ENCODE peak calls at places on chromosomes 5 and 9, in nine cellular contexts. One of them, this sample, is unnamed.

GRCh38 chr5:139243425-139243965 is 45.3 kb upstream of the SIL1 start:
- DNase-seq in IMR-90: peak; percentile 59
- DNase-seq in fibroblast of lung: peak; percentile 61
- DNase-seq in upper lobe of left lung: no peak
- DNase-seq in HCT116: no peak
- DNase-seq in testis: no peak
- DNase-seq in neuronal stem cell: no peak
- DNase-seq in A549: no peak
- DNase-seq in endodermal cell: no peak
- DNase-seq in this sample: no peak

GRCh38 chr9:107283621-107284616 is 840 bp downstream of the RAD23B start:
- DNase-seq in IMR-90: peak; percentile 74
- DNase-seq in HCT116: peak; percentile 51
- DNase-seq in fibroblast of lung: peak; percentile 53
- DNase-seq in endodermal cell: peak; percentile 92
- DNase-seq in neuronal stem cell: peak; percentile 79
- DNase-seq in upper lobe of left lung: peak; percentile 89
- DNase-seq in testis: peak; percentile 84
- DNase-seq in A549: peak; percentile 84
- DNase-seq in this sample: peak; percentile 90

GRCh38 chr5:139481580-139482049 is 943 bp downstream of the STING1 start:
- DNase-seq in upper lobe of left lung: peak; percentile 77
- DNase-seq in HCT116: no peak
- DNase-seq in A549: no peak
- DNase-seq in testis: no peak
- DNase-seq in IMR-90: peak; percentile 34
- DNase-seq in endodermal cell: no peak
- DNase-seq in fibroblast of lung: peak; percentile 49
- DNase-seq in neuronal stem cell: no peak
- DNase-seq in this sample: peak; percentile 70

GRCh38 chr9:95508968-95509850 is 7.6 kb downstream of the PTCH1 start:
- DNase-seq in A549: peak; percentile 91
- DNase-seq in neuronal stem cell: peak; percentile 97
- DNase-seq in testis: peak; percentile 96
- DNase-seq in fibroblast of lung: peak; percentile 95
- DNase-seq in HCT116: peak; percentile 69
- DNase-seq in upper lobe of left lung: peak; percentile 84
- DNase-seq in endodermal cell: peak; percentile 94
- DNase-seq in IMR-90: peak; percentile 92
- DNase-seq in this sample: peak; percentile 81

GRCh38 chr9:99261923-99262322 is 39.8 kb downstream of the SEC61B start:
- DNase-seq in endodermal cell: no peak
- DNase-seq in A549: no peak
- DNase-seq in neuronal stem cell: no peak
- DNase-seq in testis: no peak
- DNase-seq in IMR-90: no peak
- DNase-seq in HCT116: no peak
- DNase-seq in fibroblast of lung: no peak
- DNase-seq in upper lobe of left lung: no peak
- DNase-seq in this sample: no peak

GRCh38 chr5:145797336-145797735 is 37.8 kb downstream of the PRELID2 start:
- DNase-seq in endodermal cell: no peak
- DNase-seq in fibroblast of lung: peak; percentile 15
- DNase-seq in upper lobe of left lung: no peak
- DNase-seq in HCT116: no peak
- DNase-seq in neuronal stem cell: no peak
- DNase-seq in IMR-90: peak; percentile 59
- DNase-seq in A549: no peak
- DNase-seq in testis: no peak
- DNase-seq in this sample: no peak

GRCh38 chr9:73577867-73578266 is 426.2 kb downstream of the ANXA1 start:
- DNase-seq in HCT116: no peak
- DNase-seq in testis: no peak
- DNase-seq in upper lobe of left lung: no peak
- DNase-seq in fibroblast of lung: no peak
- DNase-seq in A549: peak; percentile 3
- DNase-seq in neuronal stem cell: no peak
- DNase-seq in endodermal cell: no peak
- DNase-seq in IMR-90: no peak
- DNase-seq in this sample: no peak

GRCh38 chr9:81414836-81415235 is 274.5 kb downstream of the TLE1 start:
- DNase-seq in neuronal stem cell: no peak
- DNase-seq in IMR-90: no peak
- DNase-seq in upper lobe of left lung: no peak
- DNase-seq in HCT116: no peak
- DNase-seq in testis: no peak
- DNase-seq in A549: no peak
- DNase-seq in endodermal cell: no peak
- DNase-seq in fibroblast of lung: no peak
- DNase-seq in this sample: no peak

GRCh38 chr9:77449177-77450092 is 198.7 kb downstream of the GNA14 start:
- DNase-seq in endodermal cell: no peak
- DNase-seq in testis: no peak
- DNase-seq in neuronal stem cell: no peak
- DNase-seq in fibroblast of lung: peak; percentile 45
- DNase-seq in IMR-90: peak; percentile 84
- DNase-seq in HCT116: no peak
- DNase-seq in A549: no peak
- DNase-seq in upper lobe of left lung: peak; percentile 78
- DNase-seq in this sample: no peak

GRCh38 chr9:34589656-34590375 is at the start of gene CNTFR:
- DNase-seq in endodermal cell: no peak
- DNase-seq in A549: no peak
- DNase-seq in neuronal stem cell: no peak
- DNase-seq in fibroblast of lung: no peak
- DNase-seq in HCT116: no peak
- DNase-seq in upper lobe of left lung: no peak
- DNase-seq in IMR-90: no peak
- DNase-seq in testis: peak; percentile 76
- DNase-seq in this sample: peak; percentile 46

GRCh38 chr5:66174338-66174737 is 30.2 kb downstream of the SREK1 start:
- DNase-seq in upper lobe of left lung: no peak
- DNase-seq in neuronal stem cell: no peak
- DNase-seq in testis: peak; percentile 40
- DNase-seq in endodermal cell: no peak
- DNase-seq in A549: peak; percentile 39
- DNase-seq in fibroblast of lung: peak; percentile 58
- DNase-seq in IMR-90: peak; percentile 47
- DNase-seq in HCT116: no peak
- DNase-seq in this sample: no peak

GRCh38 chr9:133536536-133536935 is 2.0 kb downstream of the ADAMTSL2 start:
- DNase-seq in IMR-90: no peak
- DNase-seq in neuronal stem cell: no peak
- DNase-seq in HCT116: no peak
- DNase-seq in testis: no peak
- DNase-seq in fibroblast of lung: no peak
- DNase-seq in A549: no peak
- DNase-seq in endodermal cell: no peak
- DNase-seq in upper lobe of left lung: no peak
- DNase-seq in this sample: no peak

GRCh38 chr5:19261879-19262278 is 726.1 kb downstream of the CDH18 start:
- DNase-seq in fibroblast of lung: no peak
- DNase-seq in HCT116: no peak
- DNase-seq in testis: no peak
- DNase-seq in endodermal cell: peak; percentile 63
- DNase-seq in IMR-90: no peak
- DNase-seq in neuronal stem cell: no peak
- DNase-seq in upper lobe of left lung: no peak
- DNase-seq in A549: no peak
- DNase-seq in this sample: no peak

GRCh38 chr5:100643473-100643872 is 108.3 kb downstream of the FAM174A start:
- DNase-seq in endodermal cell: no peak
- DNase-seq in upper lobe of left lung: no peak
- DNase-seq in neuronal stem cell: no peak
- DNase-seq in testis: no peak
- DNase-seq in A549: no peak
- DNase-seq in HCT116: no peak
- DNase-seq in fibroblast of lung: no peak
- DNase-seq in IMR-90: no peak
- DNase-seq in this sample: no peak

GRCh38 chr5:54829686-54830085 is 155.7 kb downstream of the ESM1 start:
- DNase-seq in fibroblast of lung: no peak
- DNase-seq in upper lobe of left lung: no peak
- DNase-seq in A549: no peak
- DNase-seq in neuronal stem cell: no peak
- DNase-seq in HCT116: no peak
- DNase-seq in IMR-90: no peak
- DNase-seq in testis: no peak
- DNase-seq in endodermal cell: no peak
- DNase-seq in this sample: no peak

GRCh38 chr5:36741138-36741537 is 134.7 kb downstream of the SLC1A3 start:
- DNase-seq in neuronal stem cell: no peak
- DNase-seq in testis: no peak
- DNase-seq in HCT116: no peak
- DNase-seq in endodermal cell: no peak
- DNase-seq in upper lobe of left lung: no peak
- DNase-seq in A549: no peak
- DNase-seq in IMR-90: peak; percentile 39
- DNase-seq in fibroblast of lung: peak; percentile 75
- DNase-seq in this sample: no peak

GRCh38 chr5:36740259-36740898 is 134.0 kb downstream of the SLC1A3 start:
- DNase-seq in HCT116: no peak
- DNase-seq in upper lobe of left lung: no peak
- DNase-seq in neuronal stem cell: no peak
- DNase-seq in fibroblast of lung: peak; percentile 69
- DNase-seq in A549: no peak
- DNase-seq in endodermal cell: no peak
- DNase-seq in IMR-90: peak; percentile 71
- DNase-seq in testis: no peak
- DNase-seq in this sample: no peak

GRCh38 chr5:36739751-36740221 is 133.4 kb downstream of the SLC1A3 start:
- DNase-seq in upper lobe of left lung: peak; percentile 74
- DNase-seq in HCT116: peak; percentile 73
- DNase-seq in A549: peak; percentile 72
- DNase-seq in testis: peak; percentile 89
- DNase-seq in fibroblast of lung: peak; percentile 77
- DNase-seq in IMR-90: peak; percentile 69
- DNase-seq in neuronal stem cell: peak; percentile 73
- DNase-seq in endodermal cell: peak; percentile 95
- DNase-seq in this sample: peak; percentile 78

GRCh38 chr5:36744041-36744677 is 132.4 kb upstream of the NIPBL start:
- DNase-seq in HCT116: no peak
- DNase-seq in A549: no peak
- DNase-seq in upper lobe of left lung: no peak
- DNase-seq in testis: no peak
- DNase-seq in IMR-90: no peak
- DNase-seq in fibroblast of lung: no peak
- DNase-seq in neuronal stem cell: no peak
- DNase-seq in endodermal cell: no peak
- DNase-seq in this sample: no peak

GRCh38 chr5:36744678-36745659 is 131.6 kb upstream of the NIPBL start:
- DNase-seq in neuronal stem cell: peak; percentile 70
- DNase-seq in endodermal cell: peak; percentile 97
- DNase-seq in IMR-90: peak; percentile 63
- DNase-seq in testis: peak; percentile 76
- DNase-seq in A549: peak; percentile 78
- DNase-seq in fibroblast of lung: peak; percentile 73
- DNase-seq in upper lobe of left lung: peak; percentile 89
- DNase-seq in HCT116: peak; percentile 76
- DNase-seq in this sample: peak; percentile 88
- H3K4me3 ChIP-seq in neuronal stem cell: peak overlapping the region; percentile 46
- H3K4me3 ChIP-seq in endodermal cell: peak overlapping the region; percentile 96
- H3K4me3 ChIP-seq in IMR-90: peak overlapping the region; percentile 43
- H3K4me3 ChIP-seq in testis: peak overlapping the region; percentile 57
- H3K4me3 ChIP-seq in A549: peak overlapping the region; percentile 65
- H3K4me3 ChIP-seq in fibroblast of lung: peak overlapping the region; percentile 64
- H3K4me3 ChIP-seq in upper lobe of left lung: peak overlapping the region; percentile 44
- H3K4me3 ChIP-seq in HCT116: peak overlapping the region; percentile 60
- H3K4me3 ChIP-seq in this sample: peak overlapping the region; percentile 73

DNA sequence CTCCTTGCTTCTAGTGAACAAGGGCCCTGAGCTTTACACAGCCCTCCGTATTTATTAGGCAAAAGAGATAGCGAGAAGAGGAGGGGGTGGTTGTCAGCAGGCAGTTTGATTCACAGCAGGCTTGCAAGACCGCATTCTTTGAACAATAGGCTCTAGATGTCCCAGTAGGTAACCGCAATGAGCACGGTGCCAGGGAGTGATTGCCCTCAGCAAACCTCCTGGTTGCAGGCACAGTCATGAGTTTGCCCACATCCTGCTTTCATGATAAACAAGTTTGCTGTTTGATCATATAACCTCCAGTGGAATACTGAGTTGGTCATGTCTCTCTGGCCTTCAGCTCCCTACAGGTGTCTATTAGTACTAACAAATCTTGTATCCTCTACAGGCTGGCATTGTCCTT is 66.1 kb downstream of the CACNA1B start:
- DNase-seq in upper lobe of left lung: no peak
- DNase-seq in IMR-90: no peak
- DNase-seq in fibroblast of lung: no peak
- DNase-seq in neuronal stem cell: no peak
- DNase-seq in testis: no peak
- DNase-seq in endodermal cell: no peak
- DNase-seq in A549: no peak
- DNase-seq in HCT116: no peak
- DNase-seq in this sample: no peak
- H3K9me3 ChIP-seq in upper lobe of left lung: no peaks in the 10 kb centered on the region
- H3K9me3 ChIP-seq in IMR-90: peaks cover 27% of the 10 kb centered on the region
- H3K9me3 ChIP-seq in fibroblast of lung: peaks cover under 1% of the 10 kb centered on the region
- H3K9me3 ChIP-seq in neuronal stem cell: peaks cover 27% of the 10 kb centered on the region
- H3K9me3 ChIP-seq in testis: no peaks in the 10 kb centered on the region
- H3K9me3 ChIP-seq in endodermal cell: peaks cover 82% of the 10 kb centered on the region
- H3K9me3 ChIP-seq in A549: peaks cover 48% of the 10 kb centered on the region
- H3K9me3 ChIP-seq in HCT116: peaks cover 29% of the 10 kb centered on the region
- H3K9me3 ChIP-seq in this sample: peaks cover 20% of the 10 kb centered on the region

DNA sequence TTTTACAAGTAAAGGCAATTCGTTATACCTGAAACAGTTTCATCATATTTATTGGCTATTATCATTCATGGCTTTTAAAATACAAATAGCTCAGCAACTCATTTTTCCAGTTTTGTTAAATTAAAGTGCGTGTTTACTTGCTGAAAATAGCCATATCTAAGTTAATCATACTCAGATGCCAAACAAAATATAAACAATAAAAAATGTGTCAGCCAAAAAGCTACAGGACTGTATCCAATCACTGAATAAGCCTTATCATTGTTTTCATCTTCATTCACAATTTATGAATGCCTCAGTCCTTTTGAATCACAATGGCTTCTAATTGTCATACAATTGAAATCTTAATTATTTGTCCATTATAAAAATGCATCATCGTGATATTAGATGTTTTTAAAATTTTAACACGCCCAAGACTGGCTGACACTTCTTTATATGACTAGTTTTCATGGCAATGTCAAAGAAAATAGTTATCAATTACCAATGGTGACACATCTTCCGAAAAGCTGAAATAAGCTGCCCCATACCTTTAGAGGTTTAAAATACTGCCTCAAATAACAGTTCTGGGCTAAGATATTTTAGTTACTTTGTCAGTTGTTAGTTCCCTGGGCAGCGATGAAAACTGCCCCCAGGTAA is 1.9 kb downstream of the NFIB start:
- DNase-seq in fibroblast of lung: peak; percentile 47
- DNase-seq in endodermal cell: no peak
- DNase-seq in neuronal stem cell: no peak
- DNase-seq in A549: no peak
- DNase-seq in testis: no peak
- DNase-seq in upper lobe of left lung: no peak
- DNase-seq in IMR-90: no peak
- DNase-seq in HCT116: no peak
- DNase-seq in this sample: no peak
- H3K27ac ChIP-seq in fibroblast of lung: peak overlapping the region; percentile 86
- H3K27ac ChIP-seq in endodermal cell: no peak overlapping the region
- H3K27ac ChIP-seq in neuronal stem cell: no peak overlapping the region
- H3K27ac ChIP-seq in A549: peak overlapping the region; percentile 94
- H3K27ac ChIP-seq in testis: peak overlapping the region; percentile 96
- H3K27ac ChIP-seq in upper lobe of left lung: peak overlapping the region; percentile 96
- H3K27ac ChIP-seq in IMR-90: no peak overlapping the region
- H3K27ac ChIP-seq in HCT116: no peak overlapping the region
- H3K27ac ChIP-seq in this sample: peak overlapping the region; percentile 93

GRCh38 chr5:392431-392988 is 50.5 kb upstream of the EXOC3 start:
- DNase-seq in IMR-90: peak; percentile 58
- DNase-seq in endodermal cell: peak; percentile 63
- DNase-seq in HCT116: peak; percentile 8
- DNase-seq in fibroblast of lung: no peak
- DNase-seq in upper lobe of left lung: no peak
- DNase-seq in neuronal stem cell: no peak
- DNase-seq in A549: peak; percentile 63
- DNase-seq in testis: peak; percentile 11
- DNase-seq in this sample: no peak
- H3K4me3 ChIP-seq in IMR-90: no peak overlapping the region
- H3K4me3 ChIP-seq in endodermal cell: no peak overlapping the region
- H3K4me3 ChIP-seq in HCT116: no peak overlapping the region
- H3K4me3 ChIP-seq in fibroblast of lung: no peak overlapping the region
- H3K4me3 ChIP-seq in upper lobe of left lung: no peak overlapping the region
- H3K4me3 ChIP-seq in neuronal stem cell: no peak overlapping the region
- H3K4me3 ChIP-seq in A549: no peak overlapping the region
- H3K4me3 ChIP-seq in testis: no peak overlapping the region
- H3K4me3 ChIP-seq in this sample: no peak overlapping the region

This sample was measured in lower lobe of right lung.